ENCODE peak calls at places on chromosomes 6 and 20, in four cellular contexts. One of them, this sample, is unnamed.

GRCh38 chr20:10172998-10173655 is 45.5 kb upstream of the SNAP25 start:
- DNase-seq in H1: no peak
- DNase-seq in HepG2: no peak
- DNase-seq in GM12878: no peak
- DNase-seq in this sample: no peak

GRCh38 chr6:106087548-106088325 is 1.6 kb downstream of the PRDM1 start:
- DNase-seq in GM12878: no peak
- DNase-seq in HepG2: no peak
- DNase-seq in H1: no peak
- DNase-seq in this sample: peak; percentile 36

GRCh38 chr6:34806738-34807453 is 15.0 kb downstream of the BLTP3A start:
- DNase-seq in GM12878: no peak
- DNase-seq in HepG2: no peak
- DNase-seq in H1: no peak
- DNase-seq in this sample: no peak

GRCh38 chr6:1917628-1918371 is 308.1 kb downstream of the FOXC1 start:
- DNase-seq in HepG2: peak; percentile 44
- DNase-seq in H1: peak; percentile 53
- DNase-seq in GM12878: no peak
- DNase-seq in this sample: no peak

GRCh38 chr20:61640171-61640570 is 388.1 kb downstream of the CDH4 start:
- DNase-seq in GM12878: no peak
- DNase-seq in H1: no peak
- DNase-seq in HepG2: no peak
- DNase-seq in this sample: no peak

GRCh38 chr6:157711060-157711459 is 112.0 kb upstream of the SNX9 start:
- DNase-seq in H1: no peak
- DNase-seq in GM12878: no peak
- DNase-seq in HepG2: no peak
- DNase-seq in this sample: no peak

GRCh38 chr20:58466309-58466708 is 48.9 kb downstream of the APCDD1L start:
- DNase-seq in GM12878: no peak
- DNase-seq in HepG2: no peak
- DNase-seq in H1: no peak
- DNase-seq in this sample: no peak

GRCh38 chr6:109961666-109962065 is 16.4 kb upstream of the GPR6 start:
- DNase-seq in HepG2: no peak
- DNase-seq in H1: no peak
- DNase-seq in GM12878: no peak
- DNase-seq in this sample: no peak

GRCh38 chr6:15534970-15535369 is 127.9 kb downstream of the DTNBP1 start:
- DNase-seq in HepG2: no peak
- DNase-seq in H1: no peak
- DNase-seq in GM12878: no peak
- DNase-seq in this sample: no peak

GRCh38 chr6:115753446-115753845 is 307.2 kb downstream of the FRK start:
- DNase-seq in H1: no peak
- DNase-seq in HepG2: no peak
- DNase-seq in GM12878: no peak
- DNase-seq in this sample: no peak

GRCh38 chr20:1892122-1892385 is 3.2 kb upstream of the SIRPA start:
- DNase-seq in H1: no peak
- DNase-seq in GM12878: no peak
- DNase-seq in HepG2: no peak
- DNase-seq in this sample: no peak

GRCh38 chr6:48111575-48111974 is 578 bp upstream of the PTCHD4 start:
- DNase-seq in HepG2: no peak
- DNase-seq in GM12878: no peak
- DNase-seq in H1: no peak
- DNase-seq in this sample: no peak

GRCh38 chr20:35546127-35546526 is 4.2 kb downstream of the ERGIC3 start:
- DNase-seq in GM12878: no peak
- DNase-seq in HepG2: no peak
- DNase-seq in H1: no peak
- DNase-seq in this sample: no peak
- TF ChIP-seq YY1 in GM12878: no peak
- TF ChIP-seq YY1 in HepG2: no peak
- TF ChIP-seq YY1 in H1: no peak
- TF ChIP-seq YY1 in this sample: no peak

GRCh38 chr20:49700411-49701185 is 13.1 kb downstream of the B4GALT5 start:
- DNase-seq in H1: no peak
- DNase-seq in GM12878: no peak
- DNase-seq in HepG2: peak; percentile 69
- DNase-seq in this sample: no peak
- TF ChIP-seq SUZ12 in H1: no peak
- TF ChIP-seq SUZ12 in GM12878: no peak
- TF ChIP-seq SUZ12 in HepG2: no peak
- TF ChIP-seq SUZ12 in this sample: no peak

DNA sequence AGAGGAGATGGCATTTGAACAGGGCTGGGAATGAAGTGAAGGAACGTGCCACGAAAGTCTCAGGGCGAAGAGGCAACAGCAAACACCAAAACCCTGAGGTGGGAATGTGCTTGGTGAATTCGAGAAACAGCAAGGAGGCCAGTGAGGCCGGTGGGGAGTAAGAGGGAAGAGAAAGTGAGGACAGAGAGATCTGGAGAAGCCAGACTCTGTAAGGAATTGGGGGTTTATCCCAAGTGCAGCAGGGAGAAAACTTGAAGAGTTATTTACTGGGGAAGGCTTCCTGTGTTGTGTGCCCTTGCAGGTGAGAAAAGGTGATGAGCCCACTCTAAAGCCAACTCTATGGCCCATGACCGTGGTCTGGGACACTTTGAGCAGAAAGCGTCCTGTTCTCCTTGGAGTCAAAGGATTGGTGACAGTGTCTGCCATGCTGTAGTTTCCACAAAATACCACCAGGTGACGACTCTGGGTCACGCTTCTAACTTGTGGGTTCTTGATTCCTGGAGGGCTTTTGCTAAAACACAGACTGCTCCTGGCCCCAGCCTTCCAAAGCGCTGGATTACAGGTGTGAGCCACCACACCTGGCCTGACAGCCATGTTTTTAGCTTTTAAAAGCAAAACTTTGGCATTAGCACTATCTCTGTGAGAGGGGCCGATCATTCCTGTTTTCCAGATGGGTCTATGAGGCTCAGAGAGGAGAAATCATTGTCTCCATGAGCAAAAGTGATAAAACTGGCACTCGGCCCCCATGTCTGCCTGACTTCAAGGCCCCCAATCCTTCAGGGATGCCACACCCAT is 18.0 kb upstream of the CSNK2A1 start:
- DNase-seq in HepG2: peak; percentile 86
- DNase-seq in GM12878: no peak
- DNase-seq in H1: no peak
- DNase-seq in this sample: peak; percentile 67
- TF ChIP-seq YY1 in HepG2: no peak
- TF ChIP-seq YY1 in GM12878: peak; percentile 75
- TF ChIP-seq YY1 in H1: no peak
- TF ChIP-seq YY1 in this sample: no peak

GRCh38 chr6:81216668-81217067 is 535.8 kb downstream of the TENT5A start:
- DNase-seq in GM12878: no peak
- DNase-seq in H1: no peak
- DNase-seq in HepG2: no peak
- DNase-seq in this sample: no peak
- TF ChIP-seq SUZ12 in GM12878: no peak
- TF ChIP-seq SUZ12 in H1: no peak
- TF ChIP-seq SUZ12 in HepG2: no peak
- TF ChIP-seq SUZ12 in this sample: no peak

GRCh38 chr6:43932259-43932900 is 162.4 kb downstream of the VEGFA start:
- DNase-seq in HepG2: no peak
- DNase-seq in GM12878: no peak
- DNase-seq in H1: no peak
- DNase-seq in this sample: no peak

GRCh38 chr6:43933111-43933885 is 163.3 kb downstream of the VEGFA start:
- DNase-seq in HepG2: no peak
- DNase-seq in H1: no peak
- DNase-seq in GM12878: no peak
- DNase-seq in this sample: no peak

GRCh38 chr6:43931201-43931600 is 161.2 kb downstream of the VEGFA start:
- DNase-seq in HepG2: no peak
- DNase-seq in GM12878: no peak
- DNase-seq in H1: no peak
- DNase-seq in this sample: no peak

GRCh38 chr6:43929511-43929910 is 159.5 kb downstream of the VEGFA start:
- DNase-seq in GM12878: no peak
- DNase-seq in H1: no peak
- DNase-seq in HepG2: no peak
- DNase-seq in this sample: no peak

GRCh38 chr6:43930440-43931154 is 160.6 kb downstream of the VEGFA start:
- DNase-seq in GM12878: no peak
- DNase-seq in HepG2: no peak
- DNase-seq in H1: no peak
- DNase-seq in this sample: no peak
- TF ChIP-seq YY1 in GM12878: no peak
- TF ChIP-seq YY1 in HepG2: no peak
- TF ChIP-seq YY1 in H1: no peak
- TF ChIP-seq YY1 in this sample: no peak

GRCh38 chr20:30168025-30168799 is 1089.3 kb upstream of the DEFB115 start:
- DNase-seq in HepG2: no peak
- DNase-seq in H1: no peak
- DNase-seq in GM12878: no peak
- DNase-seq in this sample: no peak
- TF ChIP-seq SUZ12 in HepG2: no peak
- TF ChIP-seq SUZ12 in H1: no peak
- TF ChIP-seq SUZ12 in GM12878: no peak
- TF ChIP-seq SUZ12 in this sample: no peak

GRCh38 chr20:52493177-52493711 is 301.7 kb upstream of the ZFP64 start:
- DNase-seq in H1: no peak
- DNase-seq in GM12878: no peak
- DNase-seq in HepG2: no peak
- DNase-seq in this sample: no peak

GRCh38 chr20:52496191-52496590 is 304.6 kb upstream of the ZFP64 start:
- DNase-seq in GM12878: no peak
- DNase-seq in H1: no peak
- DNase-seq in HepG2: no peak
- DNase-seq in this sample: no peak

GRCh38 chr20:52494244-52494643 is 302.7 kb upstream of the ZFP64 start:
- DNase-seq in H1: no peak
- DNase-seq in GM12878: no peak
- DNase-seq in HepG2: no peak
- DNase-seq in this sample: no peak

DNA sequence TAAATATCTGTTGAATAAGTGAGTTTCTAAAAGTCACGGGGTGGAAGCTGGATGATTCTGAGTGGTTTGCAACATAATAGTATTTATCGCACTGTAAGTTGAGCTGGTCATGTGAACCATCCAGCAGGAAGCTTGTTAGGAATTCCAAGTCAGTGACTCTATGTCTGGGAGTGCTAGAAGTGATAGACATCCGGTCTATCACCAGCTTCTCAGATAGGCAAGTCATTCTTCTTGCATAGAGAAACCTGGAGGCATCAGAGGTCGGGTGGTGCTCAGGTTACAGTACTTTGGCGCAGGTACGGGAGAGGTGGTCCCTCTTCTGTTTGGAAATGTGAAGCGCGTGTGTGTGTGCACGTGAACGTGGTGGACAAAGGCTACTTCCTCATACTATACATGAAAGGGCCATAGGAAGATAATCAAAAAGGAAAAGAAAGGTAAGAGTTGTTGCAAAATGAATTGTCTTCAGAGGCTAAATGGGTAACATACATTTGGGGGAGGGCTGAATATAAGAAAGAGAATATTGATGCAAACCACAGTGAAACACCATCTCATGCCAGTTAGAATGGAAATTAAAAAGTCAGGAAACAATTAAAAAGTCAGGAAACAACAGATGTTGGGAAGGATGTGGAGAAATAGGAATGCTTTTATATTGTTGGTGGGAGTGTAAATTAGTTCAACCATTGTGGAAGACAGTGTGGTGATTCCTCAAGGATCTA is 299.3 kb upstream of the ZFP64 start:
- DNase-seq in HepG2: no peak
- DNase-seq in H1: no peak
- DNase-seq in GM12878: no peak
- DNase-seq in this sample: no peak
- TF ChIP-seq YY1 in HepG2: no peak
- TF ChIP-seq YY1 in H1: no peak
- TF ChIP-seq YY1 in GM12878: no peak
- TF ChIP-seq YY1 in this sample: no peak

GRCh38 chr6:33320315-33321181 is 3.0 kb upstream of the ZBTB22 start:
- DNase-seq in GM12878: no peak
- DNase-seq in HepG2: no peak
- DNase-seq in H1: no peak
- DNase-seq in this sample: no peak
- TF ChIP-seq SUZ12 in GM12878: no peak
- TF ChIP-seq SUZ12 in HepG2: no peak
- TF ChIP-seq SUZ12 in H1: no peak
- TF ChIP-seq SUZ12 in this sample: no peak

This sample was measured in NT2/D1.